ENCODE peak calls at places on chromosomes 6 and 20, in five cellular contexts. B is A549, L is colonic mucosa, F is mammary epithelial cell, G is transverse colon. V is an unnamed sample.

GRCh38 chr6:151716446-151717047 is 90.9 kb upstream of the ESR1 start:
- DNase-seq in G (no peak), F (no peak), L (no peak), B (peak; percentile 14), V (no peak)

GRCh38 chr6:143970827-143971226 is 37.2 kb downstream of the PLAGL1 start:
- DNase-seq in F (no peak), B (no peak), G (no peak), L (no peak), V (no peak)

GRCh38 chr6:142819603-142820335 is 125.2 kb downstream of the HIVEP2 start:
- DNase-seq in G (no peak), L (no peak), B (no peak), F (peak; percentile 73), V (no peak)

GRCh38 chr6:14791525-14791924 is 454.3 kb upstream of the JARID2 start:
- DNase-seq in G (no peak), L (no peak), F (peak; percentile 37), B (no peak), V (no peak)

GRCh38 chr20:32524871-32525501 is 60.1 kb downstream of the NOL4L start:
- DNase-seq in B (no peak), G (peak; percentile 48), F (no peak), L (no peak), V (peak; percentile 93)

GRCh38 chr20:60572991-60573390 is 614.8 kb downstream of the CDH26 start:
- DNase-seq in L (no peak), F (no peak), G (no peak), B (no peak), V (no peak)

GRCh38 chr6:95742895-95743294 is 165.6 kb downstream of the MANEA start:
- DNase-seq in L (no peak), F (no peak), G (no peak), B (no peak), V (no peak)

GRCh38 chr6:53771780-53772624 is 22.8 kb upstream of the LRRC1 start:
- DNase-seq in L (no peak), G (no peak), F (peak; percentile 42), B (no peak), V (no peak)

GRCh38 chr6:95431637-95432228 is 145.6 kb upstream of the MANEA start:
- DNase-seq in F (peak; percentile 5), B (peak; percentile 38), G (peak; percentile 16), L (peak; percentile 30), V (no peak)

GRCh38 chr6:112802154-112802553 is 455.0 kb downstream of the RFPL4B start:
- DNase-seq in G (no peak), L (no peak), F (peak; percentile 26), B (no peak), V (no peak)

GRCh38 chr20:5504061-5504739 is 187.4 kb upstream of the PROKR2 start:
- DNase-seq in F (no peak), B (no peak), G (peak; percentile 56), L (peak; percentile 76), V (peak; percentile 69)

GRCh38 chr6:125314019-125314581 is 12.3 kb upstream of the HDDC2 start:
- DNase-seq in L (peak; percentile 65), F (peak; percentile 47), G (peak; percentile 64), B (peak; percentile 53), V (peak; percentile 78)

GRCh38 chr6:4102687-4103244 is 23.8 kb upstream of the FAM217A start:
- DNase-seq in F (no peak), B (no peak), G (no peak), L (peak; percentile 49), V (no peak)

GRCh38 chr20:48949304-48950170 is 28.0 kb downstream of the ARFGEF2 start:
- DNase-seq in G (peak; percentile 37), B (no peak), L (no peak), F (no peak), V (no peak)

GRCh38 chr6:33798343-33798848 is 5.4 kb downstream of the MLN start:
- DNase-seq in F (no peak), B (no peak), G (no peak), L (no peak), V (no peak)

GRCh38 chr20:11813106-11813890 is 104.4 kb upstream of the BTBD3 start:
- DNase-seq in B (no peak), L (no peak), G (no peak), F (no peak), V (no peak)

GRCh38 chr6:41676406-41676805 is 38.1 kb downstream of the MDFI start:
- DNase-seq in B (no peak), L (no peak), G (no peak), F (no peak), V (no peak)

GRCh38 chr6:31900917-31901414 is 920 bp downstream of the ZBTB12 start:
- DNase-seq in B (no peak), F (no peak), G (peak; percentile 28), L (peak; percentile 47), V (no peak)

GRCh38 chr20:61185841-61186601 is 66.0 kb upstream of the CDH4 start:
- DNase-seq in F (peak; percentile 86), G (no peak), B (peak; percentile 85), L (no peak), V (no peak)

GRCh38 chr20:10715035-10715434 is 41.2 kb upstream of the JAG1 start:
- DNase-seq in F (peak; percentile 64), B (peak; percentile 68), G (no peak), L (no peak), V (no peak)

GRCh38 chr20:60428651-60429050 is 470.4 kb downstream of the CDH26 start:
- DNase-seq in L (no peak), B (no peak), G (no peak), F (no peak), V (no peak)

GRCh38 chr6:155782320-155782730 is 326.7 kb upstream of the NOX3 start:
- DNase-seq in F (peak; percentile 97), L (peak; percentile 49), G (peak; percentile 20), B (peak; percentile 90), V (no peak)

GRCh38 chr6:7628479-7628878 is 38.5 kb downstream of the SNRNP48 start:
- DNase-seq in G (no peak), L (no peak), B (no peak), F (peak; percentile 48), V (no peak)

GRCh38 chr6:110270166-110270565 is 88.0 kb downstream of the METTL24 start:
- DNase-seq in G (no peak), B (no peak), L (no peak), F (no peak), V (no peak)

GRCh38 chr20:50345712-50346371 is 155.2 kb downstream of the CEBPB start:
- DNase-seq in B (no peak), G (no peak), F (no peak), L (no peak), V (peak; percentile 58)

GRCh38 chr6:117549606-117550005 is 52.7 kb downstream of the GOPC start:
- DNase-seq in F (no peak), G (no peak), L (no peak), B (no peak), V (no peak)

GRCh38 chr20:5696011-5696559 is 54.1 kb upstream of the SHLD1 start:
- DNase-seq in B (peak; percentile 95), G (no peak), F (no peak), L (no peak), V (no peak)

GRCh38 chr6:3612341-3613041 is 139.0 kb downstream of the PXDC1 start:
- DNase-seq in L (no peak), B (peak; percentile 88), F (peak; percentile 95), G (no peak), V (no peak)

GRCh38 chr6:41637179-41638001 is 878 bp upstream of the MDFI start:
- DNase-seq in F (peak; percentile 46), L (no peak), B (no peak), G (no peak), V (no peak)

DNA sequence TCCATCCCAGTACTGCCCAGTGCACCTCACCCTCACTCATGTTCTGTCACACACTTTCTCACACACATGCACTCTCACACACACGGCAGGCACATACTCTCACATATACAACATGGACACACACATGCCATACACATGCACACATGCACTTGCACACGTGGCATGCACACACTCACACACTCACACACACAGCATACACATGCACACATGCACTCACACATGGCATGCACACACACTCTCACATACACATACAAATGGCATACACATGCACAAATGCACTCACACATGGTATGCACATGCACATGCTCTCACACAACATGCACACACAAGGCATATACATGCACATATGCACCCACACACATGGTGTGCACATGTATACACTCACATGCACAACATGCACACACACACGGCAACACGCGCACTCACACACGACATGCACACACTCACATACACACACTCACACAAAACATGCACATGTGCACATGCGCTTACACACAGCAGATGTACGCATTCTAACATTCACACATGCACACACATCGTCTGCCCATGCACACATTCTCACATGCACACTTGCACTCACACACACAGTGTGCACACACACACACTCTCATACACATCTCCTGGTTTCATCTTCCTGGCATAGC is 131.7 kb upstream of the THBS2 start:
- DNase-seq in L (no peak), F (no peak), B (no peak), G (no peak), V (no peak)
- H3K4me1 ChIP-seq in L (no peaks in the 10 kb centered on the region), F (no peaks in the 10 kb centered on the region), B (no peaks in the 10 kb centered on the region), G (no peaks in the 10 kb centered on the region), V (peaks cover 7% of the 10 kb centered on the region)

DNA sequence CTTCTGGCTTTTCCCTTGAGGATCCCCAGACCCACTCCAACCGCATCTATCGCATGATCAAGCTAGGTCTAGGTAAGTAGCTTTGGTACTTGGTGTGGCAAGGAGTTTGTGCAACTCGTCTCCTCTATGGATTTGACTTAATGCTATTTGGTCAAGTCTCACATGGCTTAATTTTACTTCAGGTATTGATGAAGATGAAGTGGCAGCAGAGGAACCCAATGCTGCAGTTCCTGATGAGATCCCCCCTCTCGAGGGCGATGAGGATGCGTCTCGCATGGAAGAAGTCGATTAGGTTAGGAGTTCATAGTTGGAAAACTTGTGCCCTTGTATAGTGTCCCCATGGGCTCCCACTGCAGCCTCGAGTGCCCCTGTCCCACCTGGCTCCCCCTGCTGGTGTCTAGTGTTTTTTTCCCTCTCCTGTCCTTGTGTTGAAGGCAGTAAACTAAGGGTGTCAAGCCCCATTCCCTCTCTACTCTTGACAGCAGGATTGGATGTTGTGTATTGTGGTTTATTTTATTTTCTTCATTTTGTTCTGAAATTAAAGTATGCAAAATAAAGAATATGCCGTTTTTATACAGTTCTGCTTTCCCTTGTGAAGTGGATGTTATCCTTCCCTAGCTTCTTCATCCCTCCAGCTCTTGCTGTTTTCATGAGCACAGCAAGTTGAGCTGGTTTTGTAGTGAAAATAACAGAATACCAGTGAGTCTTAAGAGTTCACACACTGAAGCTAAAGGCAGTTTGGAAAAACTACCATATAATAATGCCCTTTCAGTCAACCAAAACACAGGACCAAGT is 3.8 kb downstream of the SLC35B2 start:
- DNase-seq in L (peak; percentile 77), F (peak; percentile 26), G (peak; percentile 68), B (peak; percentile 53), V (no peak)
- TF ChIP-seq CTCF in L (peak; percentile 32), F (peak; percentile 38), G (peak; percentile 39), B (peak; percentile 40), V (peak; percentile 32)

GRCh38 chr6:88165877-88166492 is at the start of gene CNR1:
- DNase-seq in G (peak; percentile 84), L (peak; percentile 81), B (peak; percentile 13), F (peak; percentile 10), V (peak; percentile 89)
- H3K4me3 ChIP-seq in G (peak within 1 kb of the TSS; percentile 40), L (peak within 1 kb of the TSS; percentile 52), B (peak within 1 kb of the TSS; percentile 68), F (peak within 1 kb of the TSS; percentile 37), V (peak within 1 kb of the TSS; percentile 51)

DNA sequence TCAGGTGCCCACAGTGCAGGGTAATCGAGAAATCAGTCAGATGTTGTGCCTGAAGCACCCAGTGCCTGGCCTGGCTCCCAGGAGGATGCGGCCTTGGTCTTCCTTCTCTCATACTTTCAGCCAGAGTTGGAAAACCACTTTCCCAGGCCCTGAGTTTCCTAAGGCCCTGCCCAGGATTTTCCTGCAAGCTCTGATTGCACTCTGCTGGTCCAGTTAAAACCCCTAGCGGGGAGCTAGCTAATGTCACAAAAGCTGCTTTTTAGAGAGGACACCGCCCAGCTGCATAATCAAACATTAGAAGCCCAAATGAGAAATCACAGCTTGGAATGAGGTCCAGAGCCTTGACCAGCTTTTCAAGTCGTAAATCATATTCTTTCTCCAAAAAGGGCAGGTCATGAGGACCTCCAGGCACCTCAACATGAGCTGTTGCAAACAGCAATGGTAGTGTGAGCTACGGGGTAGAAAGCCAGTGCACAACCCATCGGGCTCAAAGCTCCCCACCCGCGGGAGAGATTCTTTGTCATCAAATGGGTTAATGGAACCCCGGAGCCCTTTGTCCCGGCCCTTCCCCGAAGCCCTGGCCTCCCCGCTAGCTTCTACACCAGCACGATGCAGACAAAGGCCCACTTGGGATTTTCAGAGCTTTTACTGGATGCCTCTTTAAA is 134.1 kb downstream of the SCML4 start:
- DNase-seq in F (no peak), L (no peak), G (no peak), B (no peak), V (no peak)
- H3K4me1 ChIP-seq in F (no peaks in the 10 kb centered on the region), L (no peaks in the 10 kb centered on the region), G (no peaks in the 10 kb centered on the region), B (no peaks in the 10 kb centered on the region), V (peaks cover 10% of the 10 kb centered on the region)